ENCODE peak calls at places on chromosomes 4 and X, in ten cellular contexts. U is activated effector memory CD4-positive, alpha-beta T cell treated with Interleukin-2 at 50 U/mL for 16 hours; G is RWPE1; H is natural killer cell; J is NCI-H2171 treated with DMSO at 0.1 percent for 48 hours; E is cardiac muscle cell; C is progenitor cell of endocrine pancreas; T is stimulated activated CD8-positive, alpha-beta memory T cell treated with anti-CD3 and anti-CD28 coated beads, Interleukin-4, amount 100 ng/mL, for 48 hours; Y is Right ventricle myocardium superior; B is HTR-8/SVneo. A is an unnamed sample.

GRCh38 chr4:150229538-150229937 is 151.3 kb downstream of the DCLK2 start:
- DNase-seq in U (no peak), G (peak), H (no peak), J (no peak), E (peak), C (no peak), T (no peak), Y (no peak), B (no peak), A (no peak)

GRCh38 chr4:97845758-97846157 is 297.5 kb downstream of the STPG2 start:
- DNase-seq in U (no peak), G (no peak), H (no peak), J (no peak), E (no peak), C (no peak), T (no peak), Y (no peak), B (no peak), A (no peak)

GRCh38 chr4:76704133-76704881 is 193.6 kb downstream of the SOWAHB start:
- DNase-seq in U (no peak), G (peak), H (no peak), J (no peak), E (peak), C (no peak), T (no peak), Y (no peak), B (no peak), A (no peak)

GRCh38 chrX:151680805-151681204 is 14.5 kb upstream of the PRRG3 start:
- DNase-seq in U (peak), G (peak), H (peak), J (peak), E (peak), C (peak), T (peak), Y (no peak), B (peak), A (peak)

GRCh38 chr4:86972997-86973396 is 38.2 kb downstream of the AFF1 start:
- DNase-seq in U (no peak), G (peak), H (no peak), J (no peak), E (peak), C (no peak), T (no peak), Y (peak), B (no peak), A (no peak)

GRCh38 chr4:98928131-98928504 is 815 bp downstream of the EIF4E start:
- DNase-seq in U (peak), G (peak), H (peak), J (peak), E (peak), C (peak), T (peak), Y (peak), B (peak), A (peak)

GRCh38 chr4:159222158-159222557 is 119.3 kb downstream of the RAPGEF2 start:
- DNase-seq in U (no peak), G (no peak), H (no peak), J (no peak), E (no peak), C (no peak), T (no peak), Y (no peak), B (no peak), A (no peak)

GRCh38 chr4:123744664-123745290 is 348.2 kb downstream of the SPRY1 start:
- DNase-seq in U (no peak), G (no peak), H (no peak), J (no peak), E (peak), C (no peak), T (no peak), Y (no peak), B (no peak), A (no peak)

GRCh38 chr4:95694411-95694810 is 145.5 kb upstream of the PDHA2 start:
- DNase-seq in U (no peak), G (peak), H (no peak), J (no peak), E (no peak), C (no peak), T (no peak), Y (no peak), B (no peak), A (no peak)

GRCh38 chrX:36609653-36610585 is 398.2 kb upstream of the FAM47C start:
- DNase-seq in U (no peak), G (peak), H (no peak), J (no peak), E (no peak), C (no peak), T (no peak), Y (no peak), B (no peak), A (no peak)

GRCh38 chr4:15002659-15003440 is 569 bp downstream of the CPEB2 start:
- DNase-seq in U (peak), G (peak), H (peak), J (peak), E (peak), C (peak), T (peak), Y (peak), B (peak), A (peak)

GRCh38 chr4:6272863-6273660 is 3.4 kb downstream of the WFS1 start:
- DNase-seq in U (no peak), G (peak), H (no peak), J (no peak), E (peak), C (no peak), T (no peak), Y (peak), B (peak), A (peak)

GRCh38 chr4:931194-931959 is 739 bp downstream of the GAK start:
- DNase-seq in U (no peak), G (peak), H (peak), J (no peak), E (peak), C (no peak), T (peak), Y (no peak), B (peak), A (peak)

GRCh38 chr4:108051343-108051742 is 61.7 kb downstream of the HADH start:
- DNase-seq in U (no peak), G (no peak), H (no peak), J (no peak), E (no peak), C (no peak), T (no peak), Y (no peak), B (no peak), A (no peak)

GRCh38 chr4:174156239-174156826 is 127.1 kb downstream of the FBXO8 start:
- DNase-seq in U (no peak), G (peak), H (no peak), J (peak), E (peak), C (no peak), T (no peak), Y (no peak), B (peak), A (peak)

GRCh38 chr4:152590179-152591031 is 54.5 kb upstream of the FBXW7 start:
- DNase-seq in U (no peak), G (peak), H (no peak), J (peak), E (peak), C (no peak), T (no peak), Y (no peak), B (peak), A (peak)

GRCh38 chrX:110723844-110724243 is 71.8 kb downstream of the CHRDL1 start:
- DNase-seq in U (no peak), G (no peak), H (no peak), J (no peak), E (no peak), C (no peak), T (no peak), Y (no peak), B (no peak), A (no peak)

GRCh38 chrX:106243376-106243775 is 75.3 kb downstream of the PWWP3B start:
- DNase-seq in U (no peak), G (no peak), H (no peak), J (no peak), E (no peak), C (no peak), T (no peak), Y (no peak), B (no peak), A (no peak)

GRCh38 chr4:105277702-105278101 is 131.0 kb downstream of the TET2 start:
- DNase-seq in U (no peak), G (no peak), H (no peak), J (no peak), E (no peak), C (no peak), T (no peak), Y (no peak), B (no peak), A (no peak)

GRCh38 chr4:139619644-139620043 is 46.0 kb upstream of the MGST2 start:
- DNase-seq in U (no peak), G (peak), H (no peak), J (peak), E (peak), C (no peak), T (no peak), Y (no peak), B (no peak), A (no peak)

GRCh38 chr4:23822181-23822580 is 67.7 kb downstream of the PPARGC1A start:
- DNase-seq in U (no peak), G (peak), H (no peak), J (no peak), E (no peak), C (no peak), T (no peak), Y (no peak), B (peak), A (no peak)

GRCh38 chr4:144778364-144778763 is 132.4 kb downstream of the HHIP start:
- DNase-seq in U (no peak), G (no peak), H (no peak), J (no peak), E (no peak), C (no peak), T (no peak), Y (no peak), B (no peak), A (no peak)

GRCh38 chr4:99180367-99181169 is 36.5 kb upstream of the ADH4 start:
- DNase-seq in U (no peak), G (peak), H (no peak), J (no peak), E (peak), C (no peak), T (no peak), Y (no peak), B (no peak), A (no peak)

GRCh38 chr4:23036503-23036902 is 343.8 kb downstream of the GBA3 start:
- DNase-seq in U (no peak), G (no peak), H (no peak), J (no peak), E (no peak), C (no peak), T (no peak), Y (no peak), B (no peak), A (no peak)

GRCh38 chr4:51842167-51842553 is 793 bp upstream of the DCUN1D4 start:
- DNase-seq in U (no peak), G (peak), H (no peak), J (peak), E (peak), C (no peak), T (peak), Y (peak), B (no peak), A (peak)

GRCh38 chr4:125198916-125199315 is 115.8 kb upstream of the FAT4 start:
- DNase-seq in U (no peak), G (peak), H (no peak), J (no peak), E (peak), C (no peak), T (no peak), Y (no peak), B (no peak), A (no peak)

GRCh38 chr4:84852081-84852480 is 114.4 kb downstream of the WDFY3 start:
- DNase-seq in U (no peak), G (no peak), H (no peak), J (no peak), E (no peak), C (no peak), T (no peak), Y (no peak), B (peak), A (no peak)

GRCh38 chr4:88204882-88205281 is 46.4 kb upstream of the ABCG2 start:
- DNase-seq in U (no peak), G (no peak), H (no peak), J (no peak), E (peak), C (no peak), T (no peak), Y (no peak), B (no peak), A (no peak)

GRCh38 chr4:139873111-139873866 is 207.7 kb downstream of the MGST2 start:
- DNase-seq in U (no peak), G (no peak), H (no peak), J (no peak), E (no peak), C (no peak), T (no peak), Y (no peak), B (no peak), A (no peak)

GRCh38 chrX:21528076-21528475 is 130.1 kb downstream of the KLHL34 start:
- DNase-seq in U (no peak), G (no peak), H (no peak), J (no peak), E (no peak), C (no peak), T (no peak), Y (no peak), B (no peak), A (no peak)

GRCh38 chrX:114611018-114611619 is 27.2 kb downstream of the HTR2C start:
- DNase-seq in U (no peak), G (peak), H (no peak), J (peak), E (peak), C (peak), T (peak), Y (no peak), B (peak), A (peak)

GRCh38 chrX:108224727-108225455 is 133.3 kb downstream of the ATG4A start:
- DNase-seq in U (no peak), G (peak), H (no peak), J (peak), E (peak), C (peak), T (no peak), Y (no peak), B (peak), A (peak)

GRCh38 chrX:21711848-21712197 is 46.1 kb downstream of the SMPX start:
- DNase-seq in U (no peak), G (no peak), H (no peak), J (no peak), E (no peak), C (no peak), T (no peak), Y (no peak), B (no peak), A (no peak)

GRCh38 chrX:65406532-65406931 is 128.1 kb downstream of the LAS1L start:
- DNase-seq in U (no peak), G (no peak), H (no peak), J (no peak), E (no peak), C (no peak), T (peak), Y (no peak), B (no peak), A (no peak)

GRCh38 chrX:137574102-137574783 is 8.3 kb downstream of the ZIC3 start:
- DNase-seq in U (no peak), G (no peak), H (no peak), J (no peak), E (no peak), C (no peak), T (no peak), Y (no peak), B (no peak), A (no peak)

GRCh38 chrX:13088155-13088485 is 43.7 kb upstream of the FAM9C start:
- DNase-seq in U (no peak), G (no peak), H (no peak), J (no peak), E (no peak), C (no peak), T (no peak), Y (no peak), B (no peak), A (no peak)

GRCh38 chr4:16866974-16867373 is 31.5 kb downstream of the LDB2 start:
- DNase-seq in U (no peak), G (no peak), H (no peak), J (no peak), E (no peak), C (no peak), T (no peak), Y (no peak), B (no peak), A (no peak)

GRCh38 chr4:187827631-187828030 is 167.9 kb upstream of the ZFP42 start:
- DNase-seq in U (no peak), G (no peak), H (no peak), J (no peak), E (no peak), C (no peak), T (no peak), Y (no peak), B (no peak), A (no peak)

GRCh38 chr4:155568641-155569040 is 98.0 kb upstream of the GUCY1A1 start:
- DNase-seq in U (no peak), G (no peak), H (no peak), J (no peak), E (no peak), C (no peak), T (no peak), Y (no peak), B (no peak), A (no peak)

GRCh38 chr4:37908488-37909343 is 17.8 kb downstream of the TBC1D1 start:
- DNase-seq in U (no peak), G (no peak), H (no peak), J (no peak), E (peak), C (no peak), T (no peak), Y (no peak), B (no peak), A (no peak)